ENCODE peak calls at places on chromosomes 12 and 14, in four cellular contexts. One of them, this sample, is unnamed.

GRCh38 chr14:95498622-95499353 is 17.7 kb downstream of the SYNE3 start:
- DNase-seq in Right ventricle myocardium inferior: no peak
- DNase-seq in activated naive CD4-positive, alpha-beta T cell: no peak
- DNase-seq in fibroblast of lung: peak; percentile 67
- DNase-seq in this sample: no peak

GRCh38 chr12:71208053-71208685 is 50.4 kb upstream of the TSPAN8 start:
- DNase-seq in Right ventricle myocardium inferior: no peak
- DNase-seq in activated naive CD4-positive, alpha-beta T cell: no peak
- DNase-seq in fibroblast of lung: no peak
- DNase-seq in this sample: no peak

GRCh38 chr12:124764451-124764850 is 99.2 kb downstream of the SCARB1 start:
- DNase-seq in Right ventricle myocardium inferior: no peak
- DNase-seq in activated naive CD4-positive, alpha-beta T cell: peak; percentile 24
- DNase-seq in fibroblast of lung: peak; percentile 79
- DNase-seq in this sample: peak; percentile 81

GRCh38 chr14:100065942-100066574 is 836 bp downstream of the EVL start:
- DNase-seq in Right ventricle myocardium inferior: no peak
- DNase-seq in activated naive CD4-positive, alpha-beta T cell: no peak
- DNase-seq in fibroblast of lung: no peak
- DNase-seq in this sample: no peak

GRCh38 chr12:107431942-107432341 is 253.7 kb upstream of the PWP1 start:
- DNase-seq in Right ventricle myocardium inferior: no peak
- DNase-seq in activated naive CD4-positive, alpha-beta T cell: no peak
- DNase-seq in fibroblast of lung: no peak
- DNase-seq in this sample: no peak

GRCh38 chr14:99028041-99028440 is 244.0 kb downstream of the BCL11B start:
- DNase-seq in Right ventricle myocardium inferior: no peak
- DNase-seq in activated naive CD4-positive, alpha-beta T cell: no peak
- DNase-seq in fibroblast of lung: no peak
- DNase-seq in this sample: no peak

GRCh38 chr12:2794736-2795289 is at the start of gene FKBP4:
- DNase-seq in Right ventricle myocardium inferior: peak; percentile 95
- DNase-seq in activated naive CD4-positive, alpha-beta T cell: peak; percentile 64
- DNase-seq in fibroblast of lung: peak; percentile 74
- DNase-seq in this sample: peak; percentile 61

GRCh38 chr12:52813885-52814709 is at the start of gene KRT4:
- DNase-seq in Right ventricle myocardium inferior: no peak
- DNase-seq in activated naive CD4-positive, alpha-beta T cell: no peak
- DNase-seq in fibroblast of lung: no peak
- DNase-seq in this sample: no peak

GRCh38 chr14:51139221-51139681 is 44.3 kb upstream of the TRIM9 start:
- DNase-seq in Right ventricle myocardium inferior: no peak
- DNase-seq in activated naive CD4-positive, alpha-beta T cell: no peak
- DNase-seq in fibroblast of lung: peak; percentile 13
- DNase-seq in this sample: no peak

GRCh38 chr14:23829736-23830474 is 123.7 kb upstream of the DHRS4 start:
- DNase-seq in Right ventricle myocardium inferior: no peak
- DNase-seq in activated naive CD4-positive, alpha-beta T cell: no peak
- DNase-seq in fibroblast of lung: peak; percentile 82
- DNase-seq in this sample: peak; percentile 94

GRCh38 chr12:85179680-85180300 is 100.2 kb upstream of the ALX1 start:
- DNase-seq in Right ventricle myocardium inferior: no peak
- DNase-seq in activated naive CD4-positive, alpha-beta T cell: no peak
- DNase-seq in fibroblast of lung: peak; percentile 46
- DNase-seq in this sample: peak; percentile 12

GRCh38 chr12:49651855-49652254 is 28.5 kb downstream of the PRPF40B start:
- DNase-seq in Right ventricle myocardium inferior: no peak
- DNase-seq in activated naive CD4-positive, alpha-beta T cell: no peak
- DNase-seq in fibroblast of lung: no peak
- DNase-seq in this sample: no peak

GRCh38 chr14:68873379-68873778 is 80.5 kb upstream of the ZFP36L1 start:
- DNase-seq in Right ventricle myocardium inferior: no peak
- DNase-seq in activated naive CD4-positive, alpha-beta T cell: no peak
- DNase-seq in fibroblast of lung: no peak
- DNase-seq in this sample: no peak

GRCh38 chr12:31651893-31652521 is 7.5 kb upstream of the ETFBKMT start:
- DNase-seq in Right ventricle myocardium inferior: no peak
- DNase-seq in activated naive CD4-positive, alpha-beta T cell: no peak
- DNase-seq in fibroblast of lung: peak; percentile 45
- DNase-seq in this sample: no peak

GRCh38 chr12:3046441-3047200 is 30.6 kb upstream of the TSPAN9 start:
- DNase-seq in Right ventricle myocardium inferior: no peak
- DNase-seq in activated naive CD4-positive, alpha-beta T cell: no peak
- DNase-seq in fibroblast of lung: peak; percentile 62
- DNase-seq in this sample: no peak

GRCh38 chr14:99946652-99947489 is 118.4 kb upstream of the EVL start:
- DNase-seq in Right ventricle myocardium inferior: no peak
- DNase-seq in activated naive CD4-positive, alpha-beta T cell: peak; percentile 45
- DNase-seq in fibroblast of lung: no peak
- DNase-seq in this sample: no peak

GRCh38 chr12:114888928-114889327 is 205.0 kb upstream of the TBX3 start:
- DNase-seq in Right ventricle myocardium inferior: no peak
- DNase-seq in activated naive CD4-positive, alpha-beta T cell: no peak
- DNase-seq in fibroblast of lung: no peak
- DNase-seq in this sample: no peak

GRCh38 chr12:42373669-42374068 is 47.7 kb downstream of the PPHLN1 start:
- DNase-seq in Right ventricle myocardium inferior: no peak
- DNase-seq in activated naive CD4-positive, alpha-beta T cell: no peak
- DNase-seq in fibroblast of lung: no peak
- DNase-seq in this sample: no peak

GRCh38 chr12:13583630-13584029 is 387.1 kb downstream of the EMP1 start:
- DNase-seq in Right ventricle myocardium inferior: no peak
- DNase-seq in activated naive CD4-positive, alpha-beta T cell: no peak
- DNase-seq in fibroblast of lung: no peak
- DNase-seq in this sample: no peak

GRCh38 chr12:1421091-1421902 is 173.1 kb downstream of the FBXL14 start:
- DNase-seq in Right ventricle myocardium inferior: no peak
- DNase-seq in activated naive CD4-positive, alpha-beta T cell: no peak
- DNase-seq in fibroblast of lung: no peak
- DNase-seq in this sample: no peak

GRCh38 chr12:26031318-26031717 is 72.8 kb downstream of the RASSF8 start:
- DNase-seq in Right ventricle myocardium inferior: no peak
- DNase-seq in activated naive CD4-positive, alpha-beta T cell: no peak
- DNase-seq in fibroblast of lung: no peak
- DNase-seq in this sample: no peak